ENCODE peak calls at places on chromosomes 12 and 14, in four cellular contexts. N is transverse colon, T is IMR-90, L is neuronal stem cell. J is an unnamed sample. For H3K4me1 and H3K9me3, the result is how much of the 10 kb centered on the place peaks cover.

GRCh38 chr12:49055978-49056754 is 4.4 kb downstream of the KMT2D start:
- DNase-seq in N (peak), T (peak), L (no peak), J (peak)

GRCh38 chr12:20212658-20213387 is 155.5 kb upstream of the PDE3A start:
- DNase-seq in N (peak), T (peak), L (peak), J (peak)

GRCh38 chr12:9707864-9708808 is 24.8 kb downstream of the CLECL1 start:
- DNase-seq in N (peak), T (peak), L (peak), J (peak)

GRCh38 chr12:103827800-103828440 is 13.1 kb downstream of the NT5DC3 start:
- DNase-seq in N (no peak), T (no peak), L (no peak), J (no peak)

GRCh38 chr12:89709994-89710872 is 1.6 kb upstream of the ATP2B1 start:
- DNase-seq in N (peak), T (peak), L (no peak), J (no peak)

GRCh38 chr12:70683976-70684375 is 46.7 kb upstream of the PTPRB start:
- DNase-seq in N (no peak), T (no peak), L (no peak), J (no peak)

GRCh38 chr14:91214306-91214705 is 30.2 kb downstream of the GPR68 start:
- DNase-seq in N (no peak), T (no peak), L (no peak), J (no peak)

GRCh38 chr12:49049566-49050224 is 10.9 kb downstream of the KMT2D start:
- DNase-seq in N (no peak), T (peak), L (no peak), J (no peak)

GRCh38 chr12:7122876-7123769 is 5.6 kb downstream of the RBP5 start:
- DNase-seq in N (no peak), T (no peak), L (no peak), J (no peak)

GRCh38 chr12:111773801-111774551 is 7.2 kb downstream of the ALDH2 start:
- DNase-seq in N (peak), T (peak), L (no peak), J (no peak)

GRCh38 chr12:127293507-127294310 is 973.3 kb upstream of the TMEM132C start:
- DNase-seq in N (peak), T (peak), L (peak), J (peak)

GRCh38 chr14:57069702-57070101 is 199.0 kb downstream of the EXOC5 start:
- DNase-seq in N (no peak), T (no peak), L (no peak), J (no peak)

GRCh38 chr14:28141662-28142061 is 624.9 kb upstream of the FOXG1 start:
- DNase-seq in N (no peak), T (no peak), L (no peak), J (no peak)

GRCh38 chr14:38777401-38777800 is 325.6 kb downstream of the SEC23A start:
- DNase-seq in N (no peak), T (no peak), L (no peak), J (no peak)

GRCh38 chr12:59660148-59660547 is 64.3 kb downstream of the SLC16A7 start:
- DNase-seq in N (no peak), T (no peak), L (no peak), J (no peak)

GRCh38 chr14:34199585-34199984 is 248.7 kb upstream of the EGLN3 start:
- DNase-seq in N (no peak), T (peak), L (no peak), J (no peak)

GRCh38 chr12:26318661-26319068 is 123.3 kb downstream of the SSPN start:
- DNase-seq in N (peak), T (peak), L (no peak), J (no peak)

GRCh38 chr12:55718020-55718419 is 2.2 kb upstream of the RDH5 start:
- DNase-seq in N (no peak), T (no peak), L (no peak), J (no peak)
- H3K4me1 ChIP-seq in N (half or more), T (under half), L (under half), J (under half)

DNA sequence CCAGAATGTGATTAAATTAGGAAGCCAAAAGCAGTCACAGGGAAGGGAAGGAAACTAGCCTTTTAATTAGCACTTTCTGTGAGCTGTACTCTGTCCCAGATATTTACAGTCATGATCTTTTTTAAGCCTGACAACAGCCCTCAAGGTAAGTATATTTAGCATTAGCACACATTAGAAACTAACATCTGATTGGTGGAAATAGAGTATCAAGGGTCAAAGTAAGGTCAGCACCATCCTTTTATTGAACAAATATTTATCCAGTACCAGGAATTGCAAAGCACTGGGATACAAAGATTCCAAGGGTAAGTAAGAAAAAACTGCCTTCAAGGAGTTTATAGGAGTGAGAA is 28.2 kb downstream of the RPGRIP1 start:
- DNase-seq in N (no peak), T (no peak), L (no peak), J (no peak)
- H3K4me3 ChIP-seq in N (peak), T (no peak), L (peak), J (peak)

GRCh38 chr12:45331552-45331951 is 115.7 kb downstream of the ANO6 start:
- DNase-seq in N (no peak), T (peak), L (no peak), J (no peak)
- H3K9me3 ChIP-seq in N (under half), T (under half), L (under half), J (under half)

GRCh38 chr14:105198588-105198987 is 17.5 kb upstream of the NUDT14 start:
- DNase-seq in N (no peak), T (no peak), L (no peak), J (no peak)
- H3K4me1 ChIP-seq in N (under half), T (under half), L (half or more), J (under half)

DNA sequence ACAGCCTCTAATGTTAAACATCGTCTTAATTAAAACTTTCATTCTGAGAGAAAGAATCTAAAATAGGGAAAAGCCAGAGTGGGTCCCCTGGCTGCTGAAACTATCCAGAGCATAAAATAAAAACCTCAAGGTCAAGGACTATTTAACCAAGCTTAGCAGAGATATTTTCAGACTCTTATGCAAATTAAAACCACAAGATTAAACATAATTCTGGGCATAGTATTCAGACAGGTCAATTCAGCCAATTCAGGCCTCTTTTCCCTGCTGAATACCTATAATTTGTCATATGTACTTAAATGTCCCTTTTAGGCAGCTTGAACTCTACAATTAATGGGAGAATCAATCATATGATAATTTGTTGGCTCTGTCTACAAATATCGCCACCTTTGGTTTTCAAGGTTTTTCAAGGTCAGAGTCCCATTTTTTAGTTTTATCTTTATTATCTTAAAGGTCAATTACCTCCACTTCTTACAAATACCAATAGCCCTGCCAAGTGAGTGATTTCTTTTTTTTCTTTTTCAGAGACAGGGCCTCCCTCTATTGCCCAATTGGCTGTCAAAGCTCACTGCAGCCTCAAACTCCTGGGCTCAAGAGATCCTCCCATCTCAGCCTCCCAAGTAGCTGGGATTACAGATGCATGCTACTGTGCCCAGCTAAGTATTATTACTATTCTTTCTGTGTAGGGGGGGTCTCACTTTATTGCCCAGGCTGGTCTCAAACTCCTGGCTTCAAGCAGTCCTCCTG is 257.1 kb downstream of the PHLDA1 start:
- DNase-seq in N (no peak), T (no peak), L (no peak), J (no peak)
- H3K4me3 ChIP-seq in N (no peak), T (no peak), L (no peak), J (no peak)

J was measured in iPS DF 6.9.